ENCODE peak calls at places on chromosomes 12 and 14, in six cellular contexts. U is HepG2, D is upper lobe of left lung, Y is GM12878, Z is K562, A is HCT116. W is an unnamed sample.

GRCh38 chr12:28606967-28607557 is 416.8 kb downstream of the CCDC91 start:
- ATAC-seq in A (no peak), Z (no peak), D (no peak), Y (no peak), U (no peak), W (no peak)

GRCh38 chr14:50285861-50286260 is 26.2 kb downstream of the L2HGDH start:
- ATAC-seq in A (no peak), U (no peak), Z (no peak), Y (no peak), D (no peak), W (no peak)

GRCh38 chr14:75453817-75454434 is 26.1 kb downstream of the JDP2 start:
- ATAC-seq in A (no peak), D (no peak), Y (peak; percentile 94), U (no peak), Z (peak; percentile 55), W (no peak)

GRCh38 chr12:28941248-28941647 is 207.8 kb upstream of the FAR2 start:
- ATAC-seq in Y (no peak), Z (no peak), U (no peak), D (peak; percentile 56), A (no peak), W (no peak)

GRCh38 chr12:62689042-62689839 is 222.6 kb downstream of the MON2 start:
- ATAC-seq in Z (no peak), U (no peak), A (no peak), D (no peak), Y (no peak), W (no peak)

GRCh38 chr14:68659021-68659931 is 133.6 kb downstream of the ZFP36L1 start:
- ATAC-seq in Z (no peak), A (no peak), U (peak; percentile 26), D (no peak), Y (no peak), W (peak; percentile 27)

GRCh38 chr12:74547249-74547648 is 9.6 kb downstream of the ATXN7L3B start:
- ATAC-seq in U (peak; percentile 25), Y (no peak), Z (no peak), A (no peak), D (no peak), W (no peak)

GRCh38 chr12:108850854-108851573 is 6.4 kb downstream of the SSH1 start:
- ATAC-seq in A (peak; percentile 60), Z (peak; percentile 73), U (no peak), Y (peak; percentile 82), D (peak; percentile 70), W (peak; percentile 12)

GRCh38 chr12:62720661-62721330 is 214.2 kb downstream of the PPM1H start:
- ATAC-seq in U (no peak), Y (no peak), A (no peak), D (no peak), Z (no peak), W (no peak)

GRCh38 chr12:49388682-49389081 is 21.4 kb downstream of the SPATS2 start:
- ATAC-seq in Z (no peak), Y (no peak), U (no peak), D (no peak), A (no peak), W (no peak)

GRCh38 chr14:24253936-24254335 is 9.0 kb downstream of the TGM1 start:
- ATAC-seq in Y (no peak), U (no peak), Z (no peak), A (no peak), D (no peak), W (no peak)

GRCh38 chr14:47057364-47057763 is 405.8 kb upstream of the RPL10L start:
- ATAC-seq in Y (no peak), A (no peak), U (no peak), D (no peak), Z (no peak), W (no peak)

GRCh38 chr12:7339675-7340074 is 35.8 kb downstream of the ACSM4 start:
- ATAC-seq in U (no peak), A (no peak), Y (no peak), Z (no peak), D (no peak), W (no peak)

GRCh38 chr12:20210795-20211194 is 157.5 kb upstream of the PDE3A start:
- ATAC-seq in D (peak; percentile 58), Y (peak; percentile 33), A (no peak), Z (no peak), U (no peak), W (no peak)
- H3K27ac ChIP-seq in D (no peak overlapping the region), Y (no peak overlapping the region), A (no peak overlapping the region), Z (no peak overlapping the region), U (no peak overlapping the region), W (no peak overlapping the region)

GRCh38 chr14:100030441-100031153 is 34.6 kb upstream of the EVL start:
- ATAC-seq in Y (no peak), U (no peak), Z (no peak), A (no peak), D (peak; percentile 75), W (peak; percentile 46)
- TF ChIP-seq POLR2AphosphoS5 in Y (no peak), U (no peak), Z (no peak), A (no peak), D (no peak), W (peak; percentile 85)

GRCh38 chr12:53042607-53043454 is 7.0 kb upstream of the TNS2 start:
- ATAC-seq in U (no peak), A (no peak), Y (no peak), Z (no peak), D (no peak), W (no peak)
- TF ChIP-seq POLR2A in U (peak; percentile 19), A (no peak), Y (peak; percentile 48), Z (peak; percentile 85), D (no peak), W (no peak)

DNA sequence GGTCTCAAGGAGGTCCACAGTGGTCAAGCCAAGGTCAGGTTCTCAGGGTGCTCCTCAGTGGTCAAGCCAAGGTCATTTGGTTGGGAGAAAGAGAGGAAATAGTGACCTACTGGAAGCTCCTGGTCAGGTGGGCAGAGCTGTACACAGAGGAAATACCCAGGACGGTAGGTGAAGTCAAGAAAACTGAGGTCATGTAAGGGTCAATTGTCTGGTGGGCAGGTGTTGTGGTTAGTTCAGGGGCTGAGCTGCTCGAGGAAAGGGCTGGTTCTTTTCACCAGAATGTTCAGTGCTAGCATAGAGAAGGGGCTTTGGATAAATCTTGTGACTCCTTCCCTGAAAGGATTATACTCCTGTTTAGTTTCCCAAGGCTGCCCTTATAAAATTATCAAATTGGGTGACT is 540.5 kb downstream of the VRK1 start:
- ATAC-seq in D (no peak), A (no peak), Z (no peak), U (no peak), Y (no peak), W (no peak)
- H3K27ac ChIP-seq in D (no peak overlapping the region), A (no peak overlapping the region), Z (no peak overlapping the region), U (no peak overlapping the region), Y (no peak overlapping the region), W (no peak overlapping the region)

GRCh38 chr14:103528512-103529382 is at the start of gene TRMT61A:
- ATAC-seq in U (peak; percentile 71), Y (peak; percentile 62), Z (peak; percentile 91), A (peak; percentile 86), D (peak; percentile 93), W (peak; percentile 88)

GRCh38 chr14:103526914-103527248 is 2.1 kb upstream of the TRMT61A start:
- ATAC-seq in Z (no peak), Y (no peak), U (no peak), D (no peak), A (no peak), W (no peak)

GRCh38 chr14:103526247-103526913 is 2.6 kb upstream of the TRMT61A start:
- ATAC-seq in Y (no peak), Z (no peak), A (no peak), D (no peak), U (peak; percentile 38), W (no peak)

GRCh38 chr14:103528158-103528511 is 861 bp upstream of the TRMT61A start:
- ATAC-seq in Y (peak; percentile 2), A (no peak), Z (peak; percentile 31), D (peak; percentile 33), U (peak; percentile 37), W (no peak)

GRCh38 chr14:103527408-103528157 is 1.4 kb upstream of the TRMT61A start:
- ATAC-seq in Y (peak; percentile 90), U (peak; percentile 37), D (no peak), A (no peak), Z (peak; percentile 14), W (no peak)
- TF ChIP-seq POLR2AphosphoS5 in Y (peak; percentile 62), U (no peak), D (no peak), A (no peak), Z (no peak), W (no peak)

GRCh38 chr12:132710422-132711168 is at the start of gene PGAM5:
- ATAC-seq in A (peak; percentile 89), U (peak; percentile 89), D (peak; percentile 98), Y (peak; percentile 95), Z (peak; percentile 94), W (peak; percentile 94)
- TF ChIP-seq POLR2A in A (no peak), U (peak; percentile 58), D (no peak), Y (peak; percentile 89), Z (peak; percentile 76), W (peak; percentile 65)

DNA sequence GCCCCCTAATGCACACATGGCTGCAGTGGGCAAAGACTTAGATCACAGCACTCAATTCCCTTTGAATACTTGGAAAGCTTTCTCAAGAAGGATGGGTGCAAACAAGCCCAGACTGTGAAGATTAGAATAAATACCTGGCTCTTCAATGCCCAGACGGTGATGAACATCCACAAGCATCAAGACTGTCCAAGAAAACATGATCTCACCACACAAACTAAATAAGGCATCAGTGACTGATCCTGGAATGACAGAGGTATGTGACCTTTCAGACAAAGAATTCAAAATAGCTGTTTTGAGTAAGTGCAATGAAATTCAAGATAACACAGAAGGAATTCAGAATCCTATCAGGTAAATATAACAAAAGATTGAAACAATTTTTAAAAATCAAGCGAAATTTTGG is 43.8 kb upstream of the ZDHHC17 start:
- ATAC-seq in A (no peak), D (no peak), U (no peak), Z (no peak), Y (no peak), W (no peak)
- H3K27ac ChIP-seq in A (no peak overlapping the region), D (no peak overlapping the region), U (no peak overlapping the region), Z (no peak overlapping the region), Y (no peak overlapping the region), W (no peak overlapping the region)

GRCh38 chr12:10069099-10069498 is 29.7 kb downstream of the CLEC1A start:
- ATAC-seq in D (peak; percentile 77), U (no peak), Y (no peak), A (no peak), Z (no peak), W (no peak)
- TF ChIP-seq POLR2AphosphoS5 in D (no peak), U (no peak), Y (no peak), A (no peak), Z (no peak), W (no peak)